ENCODE peak calls at places on chromosomes 12 and 14, in nine cellular contexts. S is left ventricle myocardium inferior; N is hepatic stellate cell; E is omental fat pad; F is stimulated activated CD8-positive, alpha-beta memory T cell treated with anti-CD3 and anti-CD28 coated beads, Interleukin-12 subunit alpha, Interleukin-12 subunit beta, amount 100 ng/mL, for 4 hours; P is PC-3; R is dorsolateral prefrontal cortex; V is Caki2; I is bronchial epithelial cell. J is an unnamed sample.

GRCh38 chr14:29798078-29798477 is 129.6 kb downstream of the PRKD1 start:
- DNase-seq in S (no peak), N (no peak), E (no peak), F (no peak), P (no peak), R (no peak), V (no peak), I (no peak), J (no peak)

GRCh38 chr12:23771230-23771949 is 178.1 kb downstream of the SOX5 start:
- DNase-seq in S (peak), N (no peak), E (no peak), F (no peak), P (no peak), R (peak), V (no peak), I (no peak), J (peak)

GRCh38 chr14:52694761-52695480 is 437 bp downstream of the ERO1A start:
- DNase-seq in S (peak), N (peak), E (no peak), F (peak), P (peak), R (no peak), V (peak), I (peak), J (no peak)

GRCh38 chr12:116104167-116104750 is 173.2 kb downstream of the MED13L start:
- DNase-seq in S (no peak), N (no peak), E (no peak), F (no peak), P (no peak), R (no peak), V (no peak), I (no peak), J (no peak)

GRCh38 chr14:67285876-67286452 is 44.7 kb downstream of the PALS1 start:
- DNase-seq in S (no peak), N (peak), E (no peak), F (no peak), P (peak), R (no peak), V (peak), I (peak), J (no peak)

GRCh38 chr12:6887460-6887859 is 14.4 kb upstream of the SPSB2 start:
- DNase-seq in S (no peak), N (no peak), E (no peak), F (no peak), P (no peak), R (no peak), V (no peak), I (no peak), J (no peak)

GRCh38 chr12:56763753-56764657 is 881 bp downstream of the HSD17B6 start:
- DNase-seq in S (no peak), N (peak), E (no peak), F (no peak), P (peak), R (no peak), V (no peak), I (peak), J (no peak)

GRCh38 chr14:73786632-73786941 is 65.0 kb upstream of the PTGR2 start:
- DNase-seq in S (peak), N (no peak), E (no peak), F (no peak), P (peak), R (no peak), V (no peak), I (no peak), J (no peak)

GRCh38 chr12:49730568-49731101 is 10.7 kb upstream of the TMBIM6 start:
- DNase-seq in S (no peak), N (no peak), E (no peak), F (no peak), P (peak), R (no peak), V (peak), I (peak), J (no peak)

GRCh38 chr14:72788255-72788654 is 105.6 kb downstream of the DPF3 start:
- DNase-seq in S (no peak), N (no peak), E (no peak), F (no peak), P (no peak), R (no peak), V (no peak), I (no peak), J (no peak)

GRCh38 chr14:64720190-64720589 is 16.0 kb downstream of the PLEKHG3 start:
- DNase-seq in S (no peak), N (peak), E (no peak), F (no peak), P (peak), R (peak), V (peak), I (peak), J (no peak)

GRCh38 chr14:95514131-95515079 is 2.0 kb downstream of the SYNE3 start:
- DNase-seq in S (no peak), N (no peak), E (no peak), F (no peak), P (no peak), R (no peak), V (no peak), I (peak), J (no peak)

GRCh38 chr14:58415636-58416559 is 11.4 kb downstream of the TIMM9 start:
- DNase-seq in S (no peak), N (no peak), E (no peak), F (no peak), P (no peak), R (no peak), V (no peak), I (no peak), J (no peak)